ENCODE peak calls at places on chromosomes 2 and 18, in four cellular contexts. O is psoas muscle, N is Peyer's patch, W is pancreas. Y is an unnamed sample.
A peak's percentile ranks its signal among the peaks of the same experiment; 100 is the strongest.

GRCh38 chr2:112869258-112869842 is 32.8 kb upstream of the IL1B start:
- DNase-seq in N (no peak), O (peak; percentile 69), W (peak; percentile 57), Y (peak; percentile 95)

GRCh38 chr18:62717850-62718229 is 2.5 kb downstream of the PHLPP1 start:
- DNase-seq in N (no peak), O (no peak), W (no peak), Y (no peak)

GRCh38 chr2:18959952-18960717 is 370.8 kb upstream of the NT5C1B start:
- DNase-seq in N (no peak), W (no peak), O (no peak), Y (no peak)

GRCh38 chr2:205914198-205914597 is 171.8 kb downstream of the INO80D start:
- DNase-seq in W (no peak), O (no peak), N (no peak), Y (no peak)

GRCh38 chr2:42618972-42619371 is 50.5 kb downstream of the MTA3 start:
- DNase-seq in W (no peak), O (no peak), N (no peak), Y (no peak)

GRCh38 chr2:150710916-150711315 is 223.4 kb upstream of the RND3 start:
- DNase-seq in W (no peak), O (no peak), N (no peak), Y (no peak)

GRCh38 chr2:42863751-42864150 is 71.4 kb upstream of the HAAO start:
- DNase-seq in W (no peak), O (no peak), N (no peak), Y (no peak)

GRCh38 chr2:31138037-31138962 is at the start of gene GALNT14:
- DNase-seq in O (peak; percentile 71), W (peak; percentile 67), N (peak; percentile 51), Y (peak; percentile 18)

GRCh38 chr2:206838690-206839089 is 73.3 kb downstream of the FASTKD2 start:
- DNase-seq in O (no peak), N (no peak), W (no peak), Y (no peak)

GRCh38 chr2:238682536-238682935 is 165.3 kb upstream of the TWIST2 start:
- DNase-seq in W (no peak), O (no peak), N (no peak), Y (no peak)

GRCh38 chr18:10270160-10270571 is 184.3 kb upstream of the APCDD1 start:
- DNase-seq in O (no peak), W (no peak), N (no peak), Y (no peak)

GRCh38 chr18:68764016-68764415 is 33.9 kb upstream of the CCDC102B start:
- DNase-seq in O (no peak), N (no peak), W (no peak), Y (no peak)

GRCh38 chr2:127359520-127359919 is 28.3 kb downstream of the MAP3K2 start:
- DNase-seq in O (no peak), W (no peak), N (no peak), Y (no peak)

GRCh38 chr2:74877781-74878433 is 44.0 kb downstream of the HK2 start:
- DNase-seq in O (no peak), W (no peak), N (no peak), Y (no peak)

GRCh38 chr2:116088246-116088645 is 1645.8 kb downstream of the DPP10 start:
- DNase-seq in W (no peak), O (no peak), N (no peak), Y (no peak)

GRCh38 chr2:237165405-237166276 is 80.0 kb downstream of the COPS8 start:
- DNase-seq in O (no peak), W (no peak), N (no peak), Y (no peak)

GRCh38 chr2:3180082-3180908 is 197.3 kb downstream of the EIPR1 start:
- DNase-seq in N (no peak), W (no peak), O (no peak), Y (no peak)

GRCh38 chr18:47470941-47471340 is 219.5 kb upstream of the SKOR2 start:
- DNase-seq in W (no peak), O (no peak), N (no peak), Y (no peak)

GRCh38 chr2:20076757-20077156 is 25.3 kb upstream of the LAPTM4A start:
- DNase-seq in N (no peak), W (no peak), O (no peak), Y (no peak)

GRCh38 chr2:42036940-42037339 is 10.9 kb upstream of the PKDCC start:
- DNase-seq in W (no peak), N (no peak), O (no peak), Y (no peak)

GRCh38 chr2:160924936-160925353 is 235.3 kb upstream of the TANK start:
- DNase-seq in N (no peak), O (no peak), W (no peak), Y (no peak)

GRCh38 chr2:232494542-232494941 is 6.9 kb upstream of the ECEL1 start:
- DNase-seq in W (no peak), N (no peak), O (peak; percentile 19), Y (peak; percentile 23)

GRCh38 chr18:63207825-63208224 is 111.7 kb downstream of the BCL2 start:
- DNase-seq in O (no peak), N (no peak), W (no peak), Y (no peak)

GRCh38 chr2:73851274-73851673 is 22.5 kb downstream of the STAMBP start:
- DNase-seq in W (no peak), O (no peak), N (no peak), Y (peak; percentile 43)

GRCh38 chr2:178070824-178071223 is 1.8 kb downstream of the PDE11A start:
- DNase-seq in O (no peak), W (no peak), N (no peak), Y (no peak)

GRCh38 chr2:41859615-41860014 is 188.2 kb upstream of the PKDCC start:
- DNase-seq in O (no peak), N (no peak), W (no peak), Y (no peak)

GRCh38 chr2:28994679-28995078 is 13.6 kb downstream of the TOGARAM2 start:
- DNase-seq in N (no peak), W (no peak), O (peak; percentile 23), Y (no peak)

GRCh38 chr2:11094021-11094810 is 61.1 kb upstream of the SLC66A3 start:
- DNase-seq in O (no peak), W (no peak), N (no peak), Y (no peak)

GRCh38 chr2:237876056-237876439 is 16.6 kb downstream of the RAMP1 start:
- DNase-seq in W (no peak), O (peak; percentile 35), N (no peak), Y (no peak)

GRCh38 chr2:100041946-100042345 is 100.4 kb downstream of the AFF3 start:
- DNase-seq in W (no peak), N (no peak), O (no peak), Y (no peak)

GRCh38 chr2:5453648-5454390 is 238.4 kb upstream of the SOX11 start:
- DNase-seq in O (no peak), N (no peak), W (no peak), Y (no peak)

GRCh38 chr2:106562826-106563594 is 75.8 kb downstream of the CD8B2 start:
- DNase-seq in O (no peak), N (no peak), W (no peak), Y (no peak)

GRCh38 chr2:178756843-178757242 is 50.4 kb downstream of the TTN start:
- DNase-seq in W (no peak), N (no peak), O (no peak), Y (no peak)

GRCh38 chr2:46657042-46657504 is 177.7 kb downstream of the TMEM247 start:
- DNase-seq in N (peak; percentile 22), O (no peak), W (no peak), Y (peak; percentile 30)

GRCh38 chr2:217277646-217278048 is 417.8 kb upstream of the TNP1 start:
- DNase-seq in O (no peak), W (no peak), N (no peak), Y (no peak)

GRCh38 chr2:120625865-120626560 is 109.7 kb upstream of the GLI2 start:
- DNase-seq in W (peak; percentile 83), O (no peak), N (no peak), Y (no peak)

GRCh38 chr2:228369400-228370031 is 188.0 kb upstream of the SPHKAP start:
- DNase-seq in N (no peak), O (no peak), W (peak; percentile 64), Y (no peak)

GRCh38 chr2:62464608-62465007 is 41.4 kb downstream of the TMEM17 start:
- DNase-seq in W (no peak), O (no peak), N (no peak), Y (no peak)

GRCh38 chr2:62465039-62465740 is 40.8 kb downstream of the TMEM17 start:
- DNase-seq in O (no peak), W (no peak), N (no peak), Y (no peak)

GRCh38 chr2:62467100-62467474 is 38.9 kb downstream of the TMEM17 start:
- DNase-seq in O (no peak), W (no peak), N (no peak), Y (no peak)

GRCh38 chr2:62466501-62466854 is 39.5 kb downstream of the TMEM17 start:
- DNase-seq in O (no peak), N (no peak), W (no peak), Y (no peak)

DNA sequence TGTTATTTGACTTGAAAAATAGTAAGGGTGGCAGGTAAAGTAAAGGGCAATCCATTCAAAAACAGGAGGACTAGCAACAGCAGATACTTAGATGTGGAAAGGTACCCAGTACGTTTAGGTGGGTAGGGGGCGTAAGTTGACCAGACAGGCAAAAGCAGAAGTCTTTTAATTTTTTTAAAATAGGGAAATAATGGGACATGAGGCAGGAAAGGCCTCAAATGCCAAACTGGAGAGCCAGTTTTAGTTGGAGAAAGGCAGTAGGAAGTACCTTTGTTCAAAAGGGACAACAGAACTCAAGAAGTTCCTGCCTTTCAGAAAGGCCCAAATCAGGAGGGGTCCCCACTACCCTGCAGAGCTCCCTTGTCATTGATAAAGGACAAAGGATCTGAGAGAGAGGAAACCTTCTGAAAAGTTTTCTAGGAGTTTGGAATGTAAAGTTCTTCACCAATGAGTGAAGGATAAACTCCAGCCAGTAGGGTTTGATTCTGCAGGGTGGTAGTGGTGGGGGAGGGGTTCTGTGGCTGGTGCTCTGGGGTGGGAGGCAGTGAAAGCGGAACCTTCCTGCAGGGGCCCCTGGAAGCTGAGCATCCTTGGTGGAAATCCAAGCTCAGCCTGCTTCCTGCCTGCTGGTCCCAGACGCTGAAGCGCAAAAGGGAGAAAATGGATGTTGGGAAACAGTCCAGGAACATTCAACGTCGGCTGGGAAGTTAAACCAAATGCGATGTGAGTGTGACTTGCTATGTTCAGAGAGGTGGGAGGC is 40.1 kb downstream of the TMEM17 start:
- DNase-seq in O (no peak), W (no peak), N (no peak), Y (no peak)
- H3K4me1 ChIP-seq in O (no peaks in the 10 kb centered on the region), W (no peaks in the 10 kb centered on the region), N (no peaks in the 10 kb centered on the region), Y (no peaks in the 10 kb centered on the region)

GRCh38 chr2:36403675-36404230 is 48.2 kb downstream of the CRIM1 start:
- DNase-seq in O (no peak), N (no peak), W (no peak), Y (no peak)
- H3K4me1 ChIP-seq in O (peaks cover 78% of the 10 kb centered on the region), N (no peaks in the 10 kb centered on the region), W (no peaks in the 10 kb centered on the region), Y (peaks cover 1% of the 10 kb centered on the region)

GRCh38 chr2:65367517-65367916 is 64.9 kb downstream of the SPRED2 start:
- DNase-seq in W (no peak), N (no peak), O (no peak), Y (no peak)
- H3K4me1 ChIP-seq in W (peaks cover 10% of the 10 kb centered on the region), N (no peaks in the 10 kb centered on the region), O (peaks cover 10% of the 10 kb centered on the region), Y (peaks cover 35% of the 10 kb centered on the region)

DNA sequence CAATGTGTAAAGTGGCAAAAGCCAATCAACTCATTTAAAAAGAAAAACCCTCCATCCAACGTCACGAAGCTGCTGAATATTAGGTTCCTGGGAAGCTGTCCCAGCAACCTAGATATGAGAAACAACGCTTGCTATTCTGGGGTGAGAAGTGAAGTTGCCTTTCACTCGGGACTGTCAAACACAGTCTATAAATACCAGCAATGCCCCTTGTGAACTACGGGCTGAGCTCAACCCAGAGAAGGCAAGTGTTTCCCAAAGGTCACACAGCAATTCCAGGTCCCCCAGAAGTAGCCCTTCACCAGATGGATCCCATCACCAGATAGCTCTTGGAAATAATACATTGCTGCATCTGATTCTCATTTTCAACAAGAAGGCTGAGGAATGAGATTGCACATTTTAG is 67.9 kb downstream of the BCL11A start:
- DNase-seq in W (no peak), N (no peak), O (no peak), Y (no peak)
- H3K4me1 ChIP-seq in W (peaks cover 7% of the 10 kb centered on the region), N (peaks cover 3% of the 10 kb centered on the region), O (no peaks in the 10 kb centered on the region), Y (peaks cover 13% of the 10 kb centered on the region)

Y was measured in mucosa of descending colon.